ENCODE peak calls at places on chromosomes 5 and 9, in six cellular contexts. One of them, this sample, is unnamed.

GRCh38 chr5:108321341-108321740 is 60.6 kb downstream of the FBXL17 start:
- DNase-seq in left ventricle myocardium inferior: no peak
- DNase-seq in OCI-M1: no peak
- DNase-seq in GM20000: no peak
- DNase-seq in GM23248: no peak
- DNase-seq in aorta: no peak
- DNase-seq in this sample: no peak

GRCh38 chr5:133225671-133226152 is 173.9 kb downstream of the HSPA4 start:
- DNase-seq in left ventricle myocardium inferior: no peak
- DNase-seq in OCI-M1: no peak
- DNase-seq in GM20000: no peak
- DNase-seq in GM23248: peak
- DNase-seq in aorta: no peak
- DNase-seq in this sample: no peak

GRCh38 chr9:107953556-107954158 is 464.1 kb upstream of the KLF4 start:
- DNase-seq in left ventricle myocardium inferior: no peak
- DNase-seq in OCI-M1: no peak
- DNase-seq in GM20000: no peak
- DNase-seq in GM23248: no peak
- DNase-seq in aorta: no peak
- DNase-seq in this sample: no peak

GRCh38 chr5:160197341-160198147 is 31.8 kb upstream of the FABP6 start:
- DNase-seq in left ventricle myocardium inferior: peak
- DNase-seq in OCI-M1: peak
- DNase-seq in GM20000: no peak
- DNase-seq in GM23248: no peak
- DNase-seq in aorta: peak
- DNase-seq in this sample: no peak

GRCh38 chr5:115372121-115372520 is 75.7 kb upstream of the CCDC112 start:
- DNase-seq in left ventricle myocardium inferior: no peak
- DNase-seq in OCI-M1: no peak
- DNase-seq in GM20000: no peak
- DNase-seq in GM23248: peak
- DNase-seq in aorta: no peak
- DNase-seq in this sample: no peak

GRCh38 chr9:100268271-100268670 is 84.5 kb downstream of the TEX10 start:
- DNase-seq in left ventricle myocardium inferior: no peak
- DNase-seq in OCI-M1: no peak
- DNase-seq in GM20000: no peak
- DNase-seq in GM23248: no peak
- DNase-seq in aorta: no peak
- DNase-seq in this sample: no peak

GRCh38 chr5:159905496-159905895 is 10.8 kb upstream of the ADRA1B start:
- DNase-seq in left ventricle myocardium inferior: no peak
- DNase-seq in OCI-M1: peak
- DNase-seq in GM20000: no peak
- DNase-seq in GM23248: peak
- DNase-seq in aorta: no peak
- DNase-seq in this sample: peak

GRCh38 chr9:134807726-134808125 is 72.9 kb upstream of the FCN2 start:
- DNase-seq in left ventricle myocardium inferior: no peak
- DNase-seq in OCI-M1: no peak
- DNase-seq in GM20000: no peak
- DNase-seq in GM23248: peak
- DNase-seq in aorta: no peak
- DNase-seq in this sample: peak

GRCh38 chr9:31359071-31359470 is 1025.4 kb upstream of the ACO1 start:
- DNase-seq in left ventricle myocardium inferior: no peak
- DNase-seq in OCI-M1: no peak
- DNase-seq in GM20000: no peak
- DNase-seq in GM23248: no peak
- DNase-seq in aorta: no peak
- DNase-seq in this sample: no peak

GRCh38 chr5:143892908-143893307 is 80.9 kb downstream of the HMHB1 start:
- DNase-seq in left ventricle myocardium inferior: no peak
- DNase-seq in OCI-M1: no peak
- DNase-seq in GM20000: no peak
- DNase-seq in GM23248: no peak
- DNase-seq in aorta: no peak
- DNase-seq in this sample: no peak

GRCh38 chr9:2802494-2802921 is 41.4 kb downstream of the PUM3 start:
- DNase-seq in left ventricle myocardium inferior: no peak
- DNase-seq in OCI-M1: no peak
- DNase-seq in GM20000: no peak
- DNase-seq in GM23248: peak
- DNase-seq in aorta: no peak
- DNase-seq in this sample: peak

GRCh38 chr5:67047180-67047579 is 149.4 kb downstream of the CD180 start:
- DNase-seq in left ventricle myocardium inferior: peak
- DNase-seq in OCI-M1: peak
- DNase-seq in GM20000: no peak
- DNase-seq in GM23248: no peak
- DNase-seq in aorta: peak
- DNase-seq in this sample: peak

GRCh38 chr9:136170291-136170901 is 34.5 kb downstream of the LHX3 start:
- DNase-seq in left ventricle myocardium inferior: no peak
- DNase-seq in OCI-M1: peak
- DNase-seq in GM20000: peak
- DNase-seq in GM23248: peak
- DNase-seq in aorta: peak
- DNase-seq in this sample: no peak

GRCh38 chr9:69465473-69465872 is 140.5 kb downstream of the ENTREP1 start:
- DNase-seq in left ventricle myocardium inferior: peak
- DNase-seq in OCI-M1: no peak
- DNase-seq in GM20000: no peak
- DNase-seq in GM23248: no peak
- DNase-seq in aorta: no peak
- DNase-seq in this sample: no peak

GRCh38 chr5:15664961-15665360 is 165.0 kb downstream of the FBXL7 start:
- DNase-seq in left ventricle myocardium inferior: no peak
- DNase-seq in OCI-M1: no peak
- DNase-seq in GM20000: no peak
- DNase-seq in GM23248: peak
- DNase-seq in aorta: no peak
- DNase-seq in this sample: no peak

GRCh38 chr5:154850255-154851062 is at the start of gene FAXDC2:
- DNase-seq in left ventricle myocardium inferior: peak
- DNase-seq in OCI-M1: peak
- DNase-seq in GM20000: peak
- DNase-seq in GM23248: peak
- DNase-seq in aorta: peak
- DNase-seq in this sample: peak

GRCh38 chr5:64680289-64680688 is 10.0 kb upstream of the SHISAL2B start:
- DNase-seq in left ventricle myocardium inferior: no peak
- DNase-seq in OCI-M1: peak
- DNase-seq in GM20000: no peak
- DNase-seq in GM23248: peak
- DNase-seq in aorta: no peak
- DNase-seq in this sample: peak

GRCh38 chr5:178116406-178116885 is 3.1 kb downstream of the N4BP3 start:
- DNase-seq in left ventricle myocardium inferior: no peak
- DNase-seq in OCI-M1: peak
- DNase-seq in GM20000: peak
- DNase-seq in GM23248: no peak
- DNase-seq in aorta: no peak
- DNase-seq in this sample: no peak

GRCh38 chr5:164422400-164422799 is 917.0 kb downstream of the MAT2B start:
- DNase-seq in left ventricle myocardium inferior: no peak
- DNase-seq in OCI-M1: no peak
- DNase-seq in GM20000: no peak
- DNase-seq in GM23248: peak
- DNase-seq in aorta: no peak
- DNase-seq in this sample: peak

GRCh38 chr5:61604626-61605025 is 272.6 kb downstream of the ZSWIM6 start:
- DNase-seq in left ventricle myocardium inferior: no peak
- DNase-seq in OCI-M1: no peak
- DNase-seq in GM20000: no peak
- DNase-seq in GM23248: peak
- DNase-seq in aorta: no peak
- DNase-seq in this sample: no peak

GRCh38 chr5:147576646-147577535 is 67.0 kb upstream of the DPYSL3 start:
- DNase-seq in left ventricle myocardium inferior: peak
- DNase-seq in OCI-M1: peak
- DNase-seq in GM20000: peak
- DNase-seq in GM23248: peak
- DNase-seq in aorta: peak
- DNase-seq in this sample: peak

GRCh38 chr5:173534664-173535063 is 81.8 kb downstream of the BOD1 start:
- DNase-seq in left ventricle myocardium inferior: no peak
- DNase-seq in OCI-M1: no peak
- DNase-seq in GM20000: no peak
- DNase-seq in GM23248: no peak
- DNase-seq in aorta: no peak
- DNase-seq in this sample: no peak

GRCh38 chr5:143987751-143988560 is 176.0 kb downstream of the HMHB1 start:
- DNase-seq in left ventricle myocardium inferior: no peak
- DNase-seq in OCI-M1: no peak
- DNase-seq in GM20000: no peak
- DNase-seq in GM23248: no peak
- DNase-seq in aorta: no peak
- DNase-seq in this sample: no peak

GRCh38 chr9:106718996-106719395 is 144.0 kb upstream of the ZNF462 start:
- DNase-seq in left ventricle myocardium inferior: no peak
- DNase-seq in OCI-M1: no peak
- DNase-seq in GM20000: no peak
- DNase-seq in GM23248: peak
- DNase-seq in aorta: no peak
- DNase-seq in this sample: peak